ENCODE peak calls at places on chromosome X, in seven cellular contexts. L, U, J, C, W, A and F are unnamed samples.

GRCh38 chrX:131763674-131764073 is 219.8 kb downstream of the OR13H1 start:
- DNase-seq in L (no peak), U (peak; percentile 35), J (peak; percentile 58), C (no peak), W (no peak), A (no peak), F (peak; percentile 77)

GRCh38 chrX:140712413-140713173 is 3.0 kb downstream of the LINC00632 start:
- DNase-seq in L (peak; percentile 82), U (no peak), J (peak; percentile 39), C (peak; percentile 39), W (peak; percentile 74), A (peak; percentile 58), F (no peak)

GRCh38 chrX:8848921-8849320 is 47.7 kb upstream of the FAM9A start:
- DNase-seq in L (no peak), U (no peak), J (no peak), C (no peak), W (no peak), A (no peak), F (no peak)

GRCh38 chrX:110536788-110537187 is 178.1 kb downstream of the RTL9 start:
- DNase-seq in L (no peak), U (no peak), J (no peak), C (no peak), W (no peak), A (no peak), F (no peak)

GRCh38 chrX:130801901-130802300 is 101.1 kb downstream of the ENOX2 start:
- DNase-seq in L (no peak), U (no peak), J (no peak), C (no peak), W (no peak), A (no peak), F (no peak)

GRCh38 chrX:100979881-100980607 is 10.5 kb downstream of the ARL13A start:
- DNase-seq in L (no peak), U (no peak), J (no peak), C (no peak), W (no peak), A (no peak), F (no peak)

GRCh38 chrX:124211312-124211942 is 121.0 kb upstream of the TEX13D start:
- DNase-seq in L (no peak), U (no peak), J (no peak), C (no peak), W (no peak), A (peak; percentile 47), F (no peak)

GRCh38 chrX:103817502-103817901 is 14.6 kb downstream of the RAB9B start:
- DNase-seq in L (no peak), U (no peak), J (no peak), C (no peak), W (no peak), A (peak; percentile 14), F (no peak)

GRCh38 chrX:115894087-115894486 is 276.5 kb upstream of the AGTR2 start:
- DNase-seq in L (peak; percentile 31), U (no peak), J (no peak), C (no peak), W (no peak), A (no peak), F (no peak)

GRCh38 chrX:40952855-40953254 is 132.4 kb upstream of the USP9X start:
- DNase-seq in L (no peak), U (no peak), J (no peak), C (no peak), W (no peak), A (no peak), F (no peak)

GRCh38 chrX:120144178-120144844 is 14.1 kb upstream of the RHOXF2 start:
- DNase-seq in L (peak; percentile 61), U (no peak), J (no peak), C (no peak), W (no peak), A (no peak), F (no peak)

GRCh38 chrX:10579753-10580060 is 40.7 kb downstream of the MID1 start:
- DNase-seq in L (no peak), U (no peak), J (no peak), C (no peak), W (no peak), A (no peak), F (no peak)

GRCh38 chrX:38313190-38313589 is 14.1 kb downstream of the RPGR start:
- DNase-seq in L (no peak), U (no peak), J (no peak), C (no peak), W (no peak), A (no peak), F (no peak)

GRCh38 chrX:10636337-10636736 is 16.0 kb upstream of the MID1 start:
- DNase-seq in L (peak; percentile 40), U (no peak), J (no peak), C (no peak), W (no peak), A (no peak), F (peak; percentile 28)

GRCh38 chrX:37405954-37406353 is 56.8 kb downstream of the PRRG1 start:
- DNase-seq in L (no peak), U (no peak), J (no peak), C (no peak), W (no peak), A (no peak), F (no peak)

GRCh38 chrX:46582964-46583363 is 9.4 kb downstream of the CHST7 start:
- DNase-seq in L (no peak), U (no peak), J (no peak), C (no peak), W (no peak), A (no peak), F (peak; percentile 43)
- H3K27ac ChIP-seq in L (no peak overlapping the region), U (peak overlapping the region; percentile 63), J (no peak overlapping the region), C (peak overlapping the region; percentile 85), W (peak overlapping the region; percentile 64), A (no peak overlapping the region), F (peak overlapping the region; percentile 54)

DNA sequence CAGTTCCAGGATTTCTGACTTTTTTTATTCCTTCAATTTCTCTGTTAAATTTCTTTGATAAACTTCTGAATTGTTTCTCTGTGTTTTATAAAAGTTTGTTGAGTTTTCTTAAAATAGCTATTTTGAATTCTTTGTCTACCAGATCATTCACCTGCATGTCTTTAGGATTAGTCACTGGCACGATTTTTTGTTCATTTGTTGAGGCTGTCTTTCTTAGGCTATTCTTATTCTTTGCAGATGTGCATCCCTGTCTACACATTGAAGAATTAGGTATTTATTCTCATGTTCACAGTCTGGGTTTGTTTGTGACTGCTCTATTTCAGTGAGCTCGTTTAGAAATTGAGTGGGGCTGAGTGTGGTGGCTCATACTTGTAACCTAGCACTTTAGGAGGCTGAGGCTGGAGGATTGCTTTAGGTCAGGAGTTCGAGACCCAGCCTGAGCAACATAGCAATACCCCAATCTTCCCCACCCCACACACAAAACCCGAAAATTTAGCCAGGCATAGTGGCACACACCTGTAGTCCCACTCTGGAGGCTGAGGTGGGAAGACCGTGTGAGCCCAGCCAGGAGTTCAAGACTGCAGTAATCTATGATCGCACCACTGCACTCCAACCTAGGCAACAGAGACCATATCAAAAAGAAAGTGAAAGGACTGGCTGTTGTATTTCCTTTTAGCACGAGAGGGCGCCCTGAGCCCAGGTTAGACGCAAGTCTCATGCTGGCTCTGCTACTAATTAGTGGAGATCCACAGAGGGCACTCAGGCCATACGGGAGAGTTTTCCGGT is 42.0 kb downstream of the F8 start:
- DNase-seq in L (peak; percentile 70), U (no peak), J (peak; percentile 57), C (peak; percentile 59), W (peak; percentile 74), A (peak; percentile 73), F (peak; percentile 73)
- H3K27ac ChIP-seq in L (no peak overlapping the region), U (no peak overlapping the region), J (no peak overlapping the region), C (peak overlapping the region; percentile 23), W (no peak overlapping the region), A (peak overlapping the region; percentile 17), F (no peak overlapping the region)

GRCh38 chrX:68059469-68059868 is 373.8 kb downstream of the OPHN1 start:
- DNase-seq in L (no peak), U (no peak), J (no peak), C (no peak), W (no peak), A (no peak), F (no peak)

GRCh38 chrX:68060506-68061205 is 372.6 kb downstream of the OPHN1 start:
- DNase-seq in L (peak; percentile 29), U (no peak), J (no peak), C (no peak), W (no peak), A (no peak), F (no peak)

DNA sequence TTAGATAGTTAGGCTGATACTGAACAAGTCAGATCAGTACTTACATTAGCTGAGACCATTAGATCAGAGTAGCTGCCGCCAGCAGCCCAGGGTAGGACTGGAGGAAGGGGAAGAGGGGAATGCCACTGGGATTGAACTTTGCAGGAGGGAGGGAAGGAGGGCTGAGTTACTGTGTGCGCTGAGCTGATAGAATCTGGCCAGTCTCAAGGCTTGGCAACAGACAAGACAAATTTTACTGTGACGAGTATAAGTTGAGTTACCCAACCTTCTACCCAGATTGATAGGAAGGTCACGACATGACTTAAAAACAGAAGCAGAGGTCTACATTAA is 372.1 kb downstream of the OPHN1 start:
- DNase-seq in L (no peak), U (no peak), J (no peak), C (no peak), W (no peak), A (no peak), F (no peak)
- H3K27ac ChIP-seq in L (no peak overlapping the region), U (peak overlapping the region; percentile 24), J (no peak overlapping the region), C (no peak overlapping the region), W (peak overlapping the region; percentile 46), A (no peak overlapping the region), F (no peak overlapping the region)

GRCh38 chrX:48520455-48520854 is 1.2 kb upstream of the EBP start:
- DNase-seq in L (no peak), U (no peak), J (no peak), C (no peak), W (no peak), A (no peak), F (no peak)
- H3K27ac ChIP-seq in L (no peak overlapping the region), U (no peak overlapping the region), J (no peak overlapping the region), C (no peak overlapping the region), W (no peak overlapping the region), A (no peak overlapping the region), F (no peak overlapping the region)

DNA sequence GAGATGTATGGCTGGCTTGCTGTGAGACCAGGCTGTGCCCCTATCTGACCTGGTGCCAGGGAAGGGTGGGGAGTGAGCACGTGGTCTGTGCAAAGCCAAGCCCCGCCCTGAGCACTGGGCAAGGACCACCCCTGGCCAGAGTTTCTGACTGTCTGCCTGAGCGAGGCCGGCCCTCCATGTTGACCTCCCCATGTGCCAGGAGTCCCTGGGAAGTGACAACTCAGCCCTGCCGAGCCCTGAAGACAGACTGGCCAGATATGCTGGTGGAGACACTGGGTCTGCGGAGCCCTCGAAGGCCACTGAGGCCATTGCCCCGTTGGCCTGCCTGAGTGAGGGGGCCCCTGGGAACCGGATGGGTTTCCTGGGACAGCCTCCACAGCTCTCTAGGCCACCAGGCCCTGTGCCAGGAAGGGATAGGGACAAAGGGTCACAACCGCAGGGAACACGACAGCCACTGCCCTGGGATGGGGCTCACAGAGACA is 7.1 kb upstream of the BGN start:
- DNase-seq in L (no peak), U (peak; percentile 56), J (no peak), C (peak; percentile 41), W (peak; percentile 93), A (no peak), F (no peak)
- H3K27ac ChIP-seq in L (no peak overlapping the region), U (peak overlapping the region; percentile 87), J (peak overlapping the region; percentile 23), C (peak overlapping the region; percentile 81), W (peak overlapping the region; percentile 88), A (no peak overlapping the region), F (peak overlapping the region; percentile 52)